ENCODE peak calls at places on chromosome 6, in four cellular contexts. One of them, this sample, is unnamed. For H3K9me3, the result is how much of the 10 kb centered on the place peaks cover.

GRCh38 chr6:170347091-170347490 is 40.5 kb downstream of the FAM120B start:
- DNase-seq in IMR-90: peak
- DNase-seq in H9: no peak
- DNase-seq in neuronal stem cell: no peak
- DNase-seq in this sample: no peak

GRCh38 chr6:112153926-112154621 is 66.7 kb downstream of the FAM229B start:
- DNase-seq in IMR-90: peak
- DNase-seq in neuronal stem cell: no peak
- DNase-seq in H9: no peak
- DNase-seq in this sample: peak

GRCh38 chr6:37049990-37050853 is 44.8 kb downstream of the FGD2 start:
- DNase-seq in H9: no peak
- DNase-seq in neuronal stem cell: no peak
- DNase-seq in IMR-90: no peak
- DNase-seq in this sample: no peak

GRCh38 chr6:88650029-88650619 is 313.3 kb downstream of the RNGTT start:
- DNase-seq in IMR-90: peak
- DNase-seq in neuronal stem cell: no peak
- DNase-seq in H9: no peak
- DNase-seq in this sample: peak

GRCh38 chr6:92371211-92371610 is 1048.1 kb downstream of the EPHA7 start:
- DNase-seq in H9: no peak
- DNase-seq in neuronal stem cell: no peak
- DNase-seq in IMR-90: no peak
- DNase-seq in this sample: no peak

GRCh38 chr6:6105472-6106036 is 98.8 kb upstream of the NRN1 start:
- DNase-seq in H9: peak
- DNase-seq in neuronal stem cell: no peak
- DNase-seq in IMR-90: no peak
- DNase-seq in this sample: no peak

GRCh38 chr6:27517928-27518787 is 45.3 kb upstream of the ZNF184 start:
- DNase-seq in neuronal stem cell: no peak
- DNase-seq in IMR-90: no peak
- DNase-seq in H9: no peak
- DNase-seq in this sample: no peak

GRCh38 chr6:141484726-141485125 is 648.0 kb upstream of the GJE1 start:
- DNase-seq in H9: no peak
- DNase-seq in neuronal stem cell: no peak
- DNase-seq in IMR-90: peak
- DNase-seq in this sample: peak

GRCh38 chr6:7624781-7625710 is 35.0 kb downstream of the SNRNP48 start:
- DNase-seq in IMR-90: no peak
- DNase-seq in neuronal stem cell: peak
- DNase-seq in H9: no peak
- DNase-seq in this sample: peak

GRCh38 chr6:142207265-142207877 is 60.3 kb downstream of the VTA1 start:
- DNase-seq in H9: peak
- DNase-seq in neuronal stem cell: peak
- DNase-seq in IMR-90: peak
- DNase-seq in this sample: peak

GRCh38 chr6:100512203-100512862 is 47.6 kb upstream of the SIM1 start:
- DNase-seq in neuronal stem cell: no peak
- DNase-seq in H9: no peak
- DNase-seq in IMR-90: peak
- DNase-seq in this sample: peak

GRCh38 chr6:116500969-116501433 is 10.4 kb upstream of the CALHM5 start:
- DNase-seq in neuronal stem cell: no peak
- DNase-seq in IMR-90: peak
- DNase-seq in H9: peak
- DNase-seq in this sample: no peak

GRCh38 chr6:138289739-138290138 is 71.4 kb upstream of the PBOV1 start:
- DNase-seq in neuronal stem cell: no peak
- DNase-seq in H9: peak
- DNase-seq in IMR-90: no peak
- DNase-seq in this sample: no peak

DNA sequence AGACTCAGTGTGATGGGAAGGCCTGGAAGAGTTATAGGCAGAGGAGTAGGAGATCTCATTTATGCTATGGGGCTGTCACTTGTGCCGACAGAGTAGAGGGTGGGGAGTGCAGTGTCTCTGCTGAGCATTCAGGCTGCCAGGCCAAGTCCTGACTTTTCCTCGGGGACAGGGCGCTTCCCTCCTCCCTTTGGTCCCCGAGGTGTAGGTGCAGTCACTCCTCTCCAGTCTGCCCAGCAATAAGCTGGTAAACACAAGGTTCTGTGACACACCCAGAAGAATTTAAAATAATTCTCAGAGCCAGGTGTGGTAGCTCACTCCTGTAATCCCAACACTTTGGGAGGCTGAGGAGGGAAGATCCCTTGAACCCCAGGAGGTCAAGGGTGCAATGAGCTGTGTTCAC is 109.4 kb downstream of the CRYBG1 start:
- DNase-seq in IMR-90: no peak
- DNase-seq in H9: no peak
- DNase-seq in neuronal stem cell: no peak
- DNase-seq in this sample: no peak
- H3K27ac ChIP-seq in IMR-90: no peak
- H3K27ac ChIP-seq in H9: no peak
- H3K27ac ChIP-seq in neuronal stem cell: no peak
- H3K27ac ChIP-seq in this sample: no peak

GRCh38 chr6:2865270-2866182 is 23.9 kb upstream of the SERPINB1 start:
- DNase-seq in neuronal stem cell: no peak
- DNase-seq in H9: no peak
- DNase-seq in IMR-90: peak
- DNase-seq in this sample: peak
- H3K18ac ChIP-seq in neuronal stem cell: no peak
- H3K18ac ChIP-seq in H9: peak
- H3K18ac ChIP-seq in IMR-90: peak
- H3K18ac ChIP-seq in this sample: no peak

DNA sequence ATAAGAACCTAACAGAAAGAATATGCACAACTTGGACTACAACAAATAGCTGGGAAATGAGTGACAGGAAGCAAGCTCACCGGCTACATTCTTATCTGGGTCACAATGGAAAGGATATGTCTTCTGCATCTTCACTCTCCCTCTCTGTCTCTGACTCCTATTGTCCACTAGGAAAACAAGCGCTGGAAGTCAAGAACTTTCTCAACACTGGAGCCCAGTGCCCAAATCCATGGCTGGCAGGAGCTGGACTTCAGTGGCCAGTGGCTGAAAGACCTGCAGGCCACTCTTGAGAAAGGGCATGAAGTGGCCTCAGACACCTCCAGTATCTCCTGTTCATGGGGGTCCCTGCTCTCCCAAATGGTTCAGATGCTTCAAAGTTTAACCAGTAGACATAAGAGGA is 62.0 kb downstream of the FAM50B start:
- DNase-seq in neuronal stem cell: no peak
- DNase-seq in IMR-90: no peak
- DNase-seq in H9: peak
- DNase-seq in this sample: peak
- H3K9me3 ChIP-seq in neuronal stem cell: under half
- H3K9me3 ChIP-seq in IMR-90: under half
- H3K9me3 ChIP-seq in H9: under half
- H3K9me3 ChIP-seq in this sample: under half

GRCh38 chr6:157656437-157657005 is 166.5 kb upstream of the SNX9 start:
- DNase-seq in H9: no peak
- DNase-seq in IMR-90: peak
- DNase-seq in neuronal stem cell: no peak
- DNase-seq in this sample: peak

GRCh38 chr6:157659536-157660271 is 163.3 kb upstream of the SNX9 start:
- DNase-seq in H9: no peak
- DNase-seq in neuronal stem cell: no peak
- DNase-seq in IMR-90: no peak
- DNase-seq in this sample: no peak

GRCh38 chr6:157657754-157658153 is 165.3 kb upstream of the SNX9 start:
- DNase-seq in IMR-90: no peak
- DNase-seq in neuronal stem cell: no peak
- DNase-seq in H9: no peak
- DNase-seq in this sample: no peak

GRCh38 chr6:157655139-157655538 is 167.9 kb upstream of the SNX9 start:
- DNase-seq in IMR-90: no peak
- DNase-seq in neuronal stem cell: no peak
- DNase-seq in H9: no peak
- DNase-seq in this sample: no peak

DNA sequence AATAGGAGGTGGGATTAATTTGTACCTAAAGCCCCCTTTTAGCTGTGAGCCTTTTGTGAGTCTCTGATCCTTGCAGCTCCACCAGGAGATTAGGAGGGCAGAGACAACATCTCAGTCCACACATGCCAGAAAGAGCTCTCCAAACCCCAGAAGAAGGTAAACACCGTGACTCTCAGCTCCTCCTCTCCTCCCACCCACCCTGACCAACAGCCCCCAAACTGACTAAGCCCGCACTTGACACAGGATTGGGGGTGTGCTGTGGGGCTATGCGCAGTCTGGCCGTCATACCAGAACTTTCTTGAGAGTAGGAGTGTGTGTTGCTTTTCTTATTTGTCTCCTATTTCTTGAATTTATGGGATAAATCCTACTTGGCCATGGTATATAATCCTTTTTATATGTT is 164.7 kb upstream of the SNX9 start:
- DNase-seq in neuronal stem cell: no peak
- DNase-seq in IMR-90: no peak
- DNase-seq in H9: no peak
- DNase-seq in this sample: no peak
- H3K27ac ChIP-seq in neuronal stem cell: no peak
- H3K27ac ChIP-seq in IMR-90: no peak
- H3K27ac ChIP-seq in H9: no peak
- H3K27ac ChIP-seq in this sample: no peak

DNA sequence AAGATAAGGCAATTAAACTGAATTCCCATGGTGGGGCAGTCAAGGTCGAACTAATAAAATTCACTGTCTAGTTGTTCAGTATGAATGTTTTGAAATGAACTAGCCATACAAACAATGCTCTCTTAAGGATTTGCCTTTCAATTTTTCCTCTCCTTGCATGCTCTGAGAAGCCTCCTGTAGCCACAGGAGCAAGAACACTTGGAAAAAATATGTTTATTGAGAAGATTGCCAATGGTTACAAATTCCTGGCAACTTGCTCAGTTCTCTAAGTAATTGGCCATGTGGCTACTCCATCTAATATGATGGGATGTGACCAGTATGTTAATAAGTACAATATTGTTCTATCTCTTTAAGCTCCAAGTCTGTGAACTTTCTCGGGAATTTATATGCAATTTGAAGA is 49.4 kb downstream of the FUT9 start:
- DNase-seq in H9: no peak
- DNase-seq in neuronal stem cell: no peak
- DNase-seq in IMR-90: no peak
- DNase-seq in this sample: no peak
- H3K18ac ChIP-seq in H9: no peak
- H3K18ac ChIP-seq in neuronal stem cell: no peak
- H3K18ac ChIP-seq in IMR-90: no peak
- H3K18ac ChIP-seq in this sample: no peak

GRCh38 chr6:110769923-110770322 is 45.3 kb downstream of the CDK19 start:
- DNase-seq in H9: no peak
- DNase-seq in IMR-90: no peak
- DNase-seq in neuronal stem cell: no peak
- DNase-seq in this sample: no peak

DNA sequence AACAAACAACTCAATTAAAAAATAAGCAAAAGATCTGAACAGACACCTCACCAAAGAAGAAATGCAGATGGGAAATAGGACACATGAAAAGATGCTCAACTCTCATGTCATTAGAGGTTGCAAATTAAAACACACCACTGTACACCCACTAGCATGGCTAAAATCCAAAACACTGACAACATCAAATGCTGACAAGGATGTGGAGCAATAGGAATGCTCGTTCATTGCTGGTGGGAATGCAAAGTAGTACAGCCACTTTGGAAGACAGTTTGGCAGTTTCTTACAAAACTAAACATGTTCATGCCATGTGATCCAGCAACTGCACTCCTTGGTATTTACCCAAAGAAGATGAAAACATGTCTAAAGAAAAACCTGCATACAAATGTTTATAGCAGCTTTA is 47.2 kb downstream of the CDK19 start:
- DNase-seq in H9: no peak
- DNase-seq in neuronal stem cell: no peak
- DNase-seq in IMR-90: no peak
- DNase-seq in this sample: no peak
- H3K9me3 ChIP-seq in H9: under half
- H3K9me3 ChIP-seq in neuronal stem cell: under half
- H3K9me3 ChIP-seq in IMR-90: under half
- H3K9me3 ChIP-seq in this sample: under half

DNA sequence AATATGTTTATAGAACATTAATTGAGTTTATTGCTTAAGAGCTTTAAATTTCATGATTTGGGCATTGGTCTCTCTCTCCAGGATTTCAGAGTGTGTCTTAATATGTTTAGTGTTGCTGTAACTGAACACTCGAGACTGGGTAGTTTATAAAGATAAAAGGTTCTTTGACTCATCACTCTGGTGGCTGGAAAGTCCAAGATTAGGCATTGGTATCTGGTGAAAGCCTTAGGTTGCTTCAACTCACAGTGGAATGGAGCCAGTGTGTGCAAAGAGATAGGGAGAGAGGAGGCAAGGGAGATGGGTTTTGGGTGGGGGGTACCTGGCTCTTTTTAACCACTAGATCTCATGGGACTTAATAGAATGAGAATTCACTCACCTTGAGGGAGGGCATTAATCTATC is 35.6 kb upstream of the DTNBP1 start:
- DNase-seq in H9: no peak
- DNase-seq in IMR-90: no peak
- DNase-seq in neuronal stem cell: no peak
- DNase-seq in this sample: peak
- H3K27ac ChIP-seq in H9: no peak
- H3K27ac ChIP-seq in IMR-90: no peak
- H3K27ac ChIP-seq in neuronal stem cell: no peak
- H3K27ac ChIP-seq in this sample: no peak

GRCh38 chr6:4712291-4712690 is 63.9 kb upstream of the CDYL start:
- DNase-seq in H9: no peak
- DNase-seq in IMR-90: no peak
- DNase-seq in neuronal stem cell: no peak
- DNase-seq in this sample: no peak
- H3K18ac ChIP-seq in H9: no peak
- H3K18ac ChIP-seq in IMR-90: no peak
- H3K18ac ChIP-seq in neuronal stem cell: no peak
- H3K18ac ChIP-seq in this sample: no peak

DNA sequence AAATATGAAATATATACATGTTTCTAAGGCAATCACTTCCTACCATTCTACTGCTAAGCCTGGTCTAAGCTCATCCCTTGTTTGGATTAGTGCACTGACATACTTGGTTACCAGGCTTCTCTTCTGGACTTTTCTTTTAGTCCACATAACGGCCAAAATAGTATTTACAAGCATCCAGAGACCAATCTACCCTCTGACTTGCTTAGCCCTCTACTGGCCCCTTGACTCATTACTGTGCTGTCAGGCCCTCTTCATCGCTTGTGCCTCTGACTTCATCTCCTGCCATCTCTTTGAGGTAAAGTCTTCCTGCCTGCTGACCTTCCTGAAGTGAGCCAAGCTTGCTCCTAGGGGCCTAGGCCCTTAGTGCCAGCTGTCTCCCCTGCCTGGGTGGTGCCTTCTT is 35.1 kb downstream of the TULP4 start:
- DNase-seq in H9: no peak
- DNase-seq in IMR-90: no peak
- DNase-seq in neuronal stem cell: no peak
- DNase-seq in this sample: no peak
- H3K9me3 ChIP-seq in H9: under half
- H3K9me3 ChIP-seq in IMR-90: under half
- H3K9me3 ChIP-seq in neuronal stem cell: under half
- H3K9me3 ChIP-seq in this sample: under half